ENCODE peak calls at places on chromosomes 1 and 21, in five cellular contexts. N is keratinocyte, T is PC-3, I is sigmoid colon, Y is brain microvascular endothelial cell. L is an unnamed sample.

GRCh38 chr1:5623399-5623798 is 368.8 kb downstream of the NPHP4 start:
- DNase-seq in N (no peak), T (no peak), I (no peak), Y (no peak), L (no peak)

GRCh38 chr1:229410692-229411433 is 23.0 kb downstream of the ACTA1 start:
- DNase-seq in N (no peak), T (peak), I (peak), Y (peak), L (peak)

GRCh38 chr1:240973875-240974274 is 361.9 kb upstream of the GREM2 start:
- DNase-seq in N (no peak), T (no peak), I (no peak), Y (no peak), L (no peak)

GRCh38 chr1:162087118-162087517 is 17.6 kb downstream of the NOS1AP start:
- DNase-seq in N (no peak), T (no peak), I (no peak), Y (no peak), L (no peak)

GRCh38 chr1:109902204-109902985 is 8.3 kb upstream of the CSF1 start:
- DNase-seq in N (no peak), T (no peak), I (no peak), Y (no peak), L (no peak)

GRCh38 chr1:221284028-221284427 is 404.8 kb downstream of the HLX start:
- DNase-seq in N (no peak), T (peak), I (no peak), Y (no peak), L (no peak)

GRCh38 chr1:206663832-206664652 is 20.7 kb upstream of the MAPKAPK2 start:
- DNase-seq in N (no peak), T (peak), I (peak), Y (peak), L (no peak)

GRCh38 chr1:12573015-12573825 is 44.8 kb downstream of the DHRS3 start:
- DNase-seq in N (no peak), T (no peak), I (no peak), Y (no peak), L (no peak)

GRCh38 chr1:211323156-211324063 is 3.2 kb upstream of the TRAF5 start:
- DNase-seq in N (no peak), T (peak), I (no peak), Y (peak), L (peak)

GRCh38 chr1:17251699-17252376 is 2.9 kb downstream of the PADI3 start:
- DNase-seq in N (peak), T (peak), I (no peak), Y (peak), L (no peak)

GRCh38 chr1:36440044-36440443 is 10.2 kb downstream of the OSCP1 start:
- DNase-seq in N (no peak), T (no peak), I (no peak), Y (no peak), L (no peak)

GRCh38 chr1:151570819-151571218 is 30.7 kb downstream of the TUFT1 start:
- DNase-seq in N (peak), T (no peak), I (no peak), Y (no peak), L (no peak)

GRCh38 chr1:9784508-9785133 is 39.1 kb downstream of the CLSTN1 start:
- DNase-seq in N (peak), T (peak), I (peak), Y (peak), L (no peak)

GRCh38 chr1:204970897-204971296 is 72.1 kb upstream of the CNTN2 start:
- DNase-seq in N (no peak), T (no peak), I (no peak), Y (no peak), L (no peak)

GRCh38 chr1:204288061-204288588 is 71.6 kb downstream of the PLEKHA6 start:
- DNase-seq in N (peak), T (peak), I (peak), Y (no peak), L (no peak)

GRCh38 chr1:182261655-182262054 is 129.9 kb downstream of the GLUL start:
- DNase-seq in N (no peak), T (no peak), I (no peak), Y (no peak), L (no peak)

GRCh38 chr1:172167801-172168596 is 252.5 kb upstream of the C1orf105 start:
- DNase-seq in N (no peak), T (peak), I (no peak), Y (peak), L (no peak)

GRCh38 chr21:45279446-45280177 is 8.1 kb downstream of the POFUT2 start:
- DNase-seq in N (no peak), T (no peak), I (no peak), Y (no peak), L (peak)

GRCh38 chr1:1358433-1359201 is at the start of gene MXRA8:
- DNase-seq in N (no peak), T (no peak), I (peak), Y (peak), L (no peak)

GRCh38 chr21:33036430-33037162 is 10.9 kb downstream of the OLIG2 start:
- DNase-seq in N (no peak), T (peak), I (peak), Y (peak), L (no peak)

GRCh38 chr1:30412241-30413110 is 310.9 kb downstream of the MATN1 start:
- DNase-seq in N (no peak), T (no peak), I (peak), Y (peak), L (no peak)

GRCh38 chr1:81712425-81712824 is 88.3 kb upstream of the ADGRL2 start:
- DNase-seq in N (no peak), T (no peak), I (no peak), Y (no peak), L (no peak)

GRCh38 chr1:36913523-36914060 is 120.7 kb downstream of the GRIK3 start:
- DNase-seq in N (no peak), T (no peak), I (peak), Y (no peak), L (no peak)

GRCh38 chr21:38048241-38048640 is 132.0 kb upstream of the KCNJ6 start:
- DNase-seq in N (no peak), T (no peak), I (no peak), Y (no peak), L (peak)

GRCh38 chr1:115215110-115215509 is 122.9 kb downstream of the NGF start:
- DNase-seq in N (no peak), T (no peak), I (no peak), Y (no peak), L (no peak)

GRCh38 chr1:45079533-45079932 is 67.5 kb downstream of the UROD start:
- DNase-seq in N (no peak), T (no peak), I (no peak), Y (no peak), L (no peak)
- H3K27ac ChIP-seq in N (no peak), T (no peak), I (no peak), Y (no peak), L (no peak)

DNA sequence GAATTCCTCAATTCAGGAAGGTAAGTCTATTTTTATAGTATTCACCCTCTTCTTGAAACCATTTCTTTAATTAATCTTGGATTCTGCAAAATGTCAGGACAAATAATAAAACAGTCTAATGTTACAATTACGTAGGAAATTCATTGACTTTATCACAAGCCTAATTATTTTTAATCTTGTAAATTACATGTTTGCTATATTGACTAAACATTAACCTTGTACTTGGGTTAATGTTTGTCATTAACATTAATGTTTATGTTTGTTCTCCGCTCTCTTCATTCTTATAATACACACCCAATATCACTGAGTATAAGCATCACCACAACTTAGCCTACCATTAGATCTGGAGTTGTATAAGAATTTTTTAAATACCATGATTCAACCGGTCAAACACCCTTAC is 2.8 kb downstream of the GCLM start:
- DNase-seq in N (no peak), T (no peak), I (no peak), Y (no peak), L (no peak)
- H3K27ac ChIP-seq in N (no peak), T (no peak), I (no peak), Y (no peak), L (no peak)

GRCh38 chr1:214277704-214278635 is 3.0 kb upstream of the SMYD2 start:
- DNase-seq in N (no peak), T (no peak), I (no peak), Y (no peak), L (no peak)
- H3K27ac ChIP-seq in N (no peak), T (no peak), I (no peak), Y (no peak), L (no peak)

DNA sequence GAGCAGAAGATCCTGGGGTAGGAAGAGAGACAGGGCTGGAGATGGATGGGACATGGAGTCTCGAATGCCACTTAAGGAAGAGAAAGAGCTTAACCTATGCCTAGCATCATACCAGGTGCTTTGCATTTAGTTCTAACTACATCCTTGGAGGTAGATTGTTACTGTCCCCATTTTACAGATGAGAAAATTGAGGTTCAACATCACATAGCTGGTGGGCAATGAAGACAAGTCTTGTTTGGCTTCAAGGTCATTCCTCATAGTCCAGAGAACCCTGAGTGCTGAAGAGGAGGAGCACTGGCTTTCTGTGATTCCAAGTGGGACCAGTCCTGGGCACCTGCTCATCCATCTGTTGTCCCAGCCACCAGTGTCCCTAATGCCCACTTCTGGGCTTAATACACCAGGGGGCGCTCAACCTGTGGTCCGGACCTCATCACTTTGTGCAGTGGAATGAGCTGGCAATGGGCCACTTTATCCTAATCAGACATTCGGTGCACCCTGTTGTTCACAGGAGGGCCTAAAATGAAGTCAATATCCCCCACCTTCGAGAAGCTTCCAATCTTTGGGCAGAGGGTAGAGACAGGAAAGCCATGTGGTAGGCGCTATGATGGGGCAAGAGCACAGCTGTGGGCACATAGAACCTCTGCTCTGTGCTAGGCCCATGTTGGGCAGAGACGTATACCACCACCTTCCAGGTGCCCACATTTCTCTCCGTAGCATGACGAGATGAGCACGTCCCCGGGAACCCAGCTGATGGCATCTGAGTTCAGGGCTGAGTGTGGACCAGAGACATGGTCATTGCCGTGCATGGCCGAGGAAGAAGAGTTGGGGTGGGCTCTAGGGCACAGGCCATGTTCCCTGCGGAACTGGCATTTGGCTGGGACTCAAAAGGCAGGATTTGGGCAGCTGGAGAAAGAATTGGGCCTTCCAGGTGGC is 9.2 kb downstream of the RPS6KA1 start:
- DNase-seq in N (no peak), T (peak), I (no peak), Y (peak), L (no peak)
- H3K27ac ChIP-seq in N (no peak), T (peak), I (no peak), Y (no peak), L (peak)

L was measured in dorsolateral prefrontal cortex.